ENCODE peak calls at places on chromosomes 6 and 20, in five cellular contexts. One of them, this sample, is unnamed.

GRCh38 chr20:50267041-50267865 is 76.6 kb downstream of the CEBPB start:
- DNase-seq in HFF-Myc: no peak
- DNase-seq in BE2C: no peak
- DNase-seq in hepatocyte: peak
- DNase-seq in AG04449: no peak
- DNase-seq in this sample: no peak

GRCh38 chr6:36598739-36599318 is 4.7 kb downstream of the SRSF3 start:
- DNase-seq in HFF-Myc: no peak
- DNase-seq in AG04449: no peak
- DNase-seq in hepatocyte: no peak
- DNase-seq in BE2C: no peak
- DNase-seq in this sample: no peak

GRCh38 chr20:35601021-35601973 is 14.3 kb upstream of the SPAG4 start:
- DNase-seq in AG04449: no peak
- DNase-seq in hepatocyte: peak
- DNase-seq in HFF-Myc: peak
- DNase-seq in BE2C: peak
- DNase-seq in this sample: peak

GRCh38 chr20:56414842-56415765 is 3.0 kb downstream of the CASS4 start:
- DNase-seq in HFF-Myc: no peak
- DNase-seq in AG04449: peak
- DNase-seq in hepatocyte: no peak
- DNase-seq in BE2C: no peak
- DNase-seq in this sample: peak

GRCh38 chr6:80143312-80143960 is 37.0 kb downstream of the BCKDHB start:
- DNase-seq in AG04449: peak
- DNase-seq in HFF-Myc: peak
- DNase-seq in hepatocyte: peak
- DNase-seq in BE2C: peak
- DNase-seq in this sample: peak

GRCh38 chr6:168221497-168222079 is 98.0 kb downstream of the DACT2 start:
- DNase-seq in hepatocyte: no peak
- DNase-seq in AG04449: no peak
- DNase-seq in BE2C: no peak
- DNase-seq in HFF-Myc: no peak
- DNase-seq in this sample: no peak

GRCh38 chr6:119205911-119206617 is 127.6 kb upstream of the FAM184A start:
- DNase-seq in HFF-Myc: no peak
- DNase-seq in BE2C: no peak
- DNase-seq in hepatocyte: no peak
- DNase-seq in AG04449: no peak
- DNase-seq in this sample: no peak

GRCh38 chr6:122845916-122846632 is 57.0 kb downstream of the SMPDL3A start:
- DNase-seq in hepatocyte: peak
- DNase-seq in HFF-Myc: peak
- DNase-seq in AG04449: no peak
- DNase-seq in BE2C: no peak
- DNase-seq in this sample: no peak

GRCh38 chr6:9398794-9399373 is 963.5 kb upstream of the SLC35B3 start:
- DNase-seq in BE2C: peak
- DNase-seq in HFF-Myc: no peak
- DNase-seq in hepatocyte: peak
- DNase-seq in AG04449: no peak
- DNase-seq in this sample: no peak

GRCh38 chr20:32626859-32627636 is 41.9 kb upstream of the NOL4L start:
- DNase-seq in HFF-Myc: no peak
- DNase-seq in BE2C: peak
- DNase-seq in hepatocyte: no peak
- DNase-seq in AG04449: no peak
- DNase-seq in this sample: no peak

GRCh38 chr6:110660066-110660655 is 155.1 kb downstream of the CDK19 start:
- DNase-seq in BE2C: no peak
- DNase-seq in AG04449: no peak
- DNase-seq in hepatocyte: no peak
- DNase-seq in HFF-Myc: no peak
- DNase-seq in this sample: no peak

GRCh38 chr6:88725111-88725711 is 238.2 kb downstream of the RNGTT start:
- DNase-seq in BE2C: peak
- DNase-seq in HFF-Myc: no peak
- DNase-seq in AG04449: peak
- DNase-seq in hepatocyte: peak
- DNase-seq in this sample: no peak

GRCh38 chr6:122399348-122400120 is at the start of gene HSF2:
- DNase-seq in BE2C: peak
- DNase-seq in HFF-Myc: peak
- DNase-seq in hepatocyte: peak
- DNase-seq in AG04449: no peak
- DNase-seq in this sample: peak

GRCh38 chr6:145352382-145353080 is 382.8 kb downstream of the EPM2A start:
- DNase-seq in AG04449: no peak
- DNase-seq in hepatocyte: no peak
- DNase-seq in BE2C: no peak
- DNase-seq in HFF-Myc: no peak
- DNase-seq in this sample: no peak

GRCh38 chr6:154297711-154298110 is 58.9 kb downstream of the IPCEF1 start:
- DNase-seq in AG04449: no peak
- DNase-seq in hepatocyte: no peak
- DNase-seq in HFF-Myc: no peak
- DNase-seq in BE2C: no peak
- DNase-seq in this sample: no peak

GRCh38 chr20:37999526-38000263 is 33.6 kb downstream of the TTI1 start:
- DNase-seq in hepatocyte: no peak
- DNase-seq in BE2C: no peak
- DNase-seq in AG04449: no peak
- DNase-seq in HFF-Myc: no peak
- DNase-seq in this sample: no peak

GRCh38 chr6:89944181-89944755 is 50.0 kb downstream of the GJA10 start:
- DNase-seq in BE2C: no peak
- DNase-seq in AG04449: no peak
- DNase-seq in hepatocyte: no peak
- DNase-seq in HFF-Myc: no peak
- DNase-seq in this sample: no peak

GRCh38 chr6:36120979-36121706 is 9.2 kb upstream of the MAPK13 start:
- DNase-seq in HFF-Myc: no peak
- DNase-seq in AG04449: no peak
- DNase-seq in hepatocyte: peak
- DNase-seq in BE2C: no peak
- DNase-seq in this sample: no peak

GRCh38 chr6:87756858-87757257 is 54.8 kb upstream of the AKIRIN2 start:
- DNase-seq in AG04449: peak
- DNase-seq in BE2C: no peak
- DNase-seq in HFF-Myc: peak
- DNase-seq in hepatocyte: no peak
- DNase-seq in this sample: peak

GRCh38 chr20:32574296-32575226 is 10.6 kb downstream of the NOL4L start:
- DNase-seq in HFF-Myc: peak
- DNase-seq in AG04449: peak
- DNase-seq in hepatocyte: peak
- DNase-seq in BE2C: no peak
- DNase-seq in this sample: peak

GRCh38 chr20:8049321-8049720 is 29.8 kb upstream of the TMX4 start:
- DNase-seq in BE2C: no peak
- DNase-seq in HFF-Myc: peak
- DNase-seq in AG04449: no peak
- DNase-seq in hepatocyte: no peak
- DNase-seq in this sample: no peak

GRCh38 chr6:143878272-143878760 is 14.0 kb downstream of the ZC2HC1B start:
- DNase-seq in HFF-Myc: no peak
- DNase-seq in AG04449: no peak
- DNase-seq in BE2C: no peak
- DNase-seq in hepatocyte: no peak
- DNase-seq in this sample: no peak

GRCh38 chr20:61253640-61254511 is 1.8 kb downstream of the CDH4 start:
- DNase-seq in HFF-Myc: no peak
- DNase-seq in hepatocyte: peak
- DNase-seq in AG04449: no peak
- DNase-seq in BE2C: peak
- DNase-seq in this sample: no peak

GRCh38 chr6:132937466-132937906 is 123.1 kb downstream of the RPS12 start:
- DNase-seq in hepatocyte: peak
- DNase-seq in AG04449: no peak
- DNase-seq in BE2C: peak
- DNase-seq in HFF-Myc: no peak
- DNase-seq in this sample: peak

GRCh38 chr6:154096316-154096715 is 57.3 kb downstream of the OPRM1 start:
- DNase-seq in hepatocyte: no peak
- DNase-seq in BE2C: no peak
- DNase-seq in HFF-Myc: no peak
- DNase-seq in AG04449: no peak
- DNase-seq in this sample: no peak

GRCh38 chr6:131669891-131670290 is 31.3 kb downstream of the OR2A4 start:
- DNase-seq in hepatocyte: no peak
- DNase-seq in BE2C: no peak
- DNase-seq in AG04449: no peak
- DNase-seq in HFF-Myc: no peak
- DNase-seq in this sample: no peak

GRCh38 chr6:113347420-113347819 is 509.7 kb upstream of the MARCKS start:
- DNase-seq in AG04449: no peak
- DNase-seq in hepatocyte: no peak
- DNase-seq in BE2C: peak
- DNase-seq in HFF-Myc: no peak
- DNase-seq in this sample: no peak

GRCh38 chr6:106525111-106525884 is 104.0 kb downstream of the RTN4IP1 start:
- DNase-seq in hepatocyte: no peak
- DNase-seq in BE2C: no peak
- DNase-seq in HFF-Myc: no peak
- DNase-seq in AG04449: no peak
- DNase-seq in this sample: no peak

GRCh38 chr20:63980317-63980805 is 571 bp upstream of the PRPF6 start:
- DNase-seq in BE2C: no peak
- DNase-seq in AG04449: no peak
- DNase-seq in HFF-Myc: no peak
- DNase-seq in hepatocyte: peak
- DNase-seq in this sample: no peak

GRCh38 chr6:124659427-124659826 is 302.8 kb upstream of the RNF217 start:
- DNase-seq in BE2C: no peak
- DNase-seq in HFF-Myc: no peak
- DNase-seq in AG04449: no peak
- DNase-seq in hepatocyte: no peak
- DNase-seq in this sample: no peak

GRCh38 chr6:15420959-15421438 is 175.1 kb downstream of the JARID2 start:
- DNase-seq in HFF-Myc: no peak
- DNase-seq in AG04449: no peak
- DNase-seq in BE2C: no peak
- DNase-seq in hepatocyte: no peak
- DNase-seq in this sample: no peak

GRCh38 chr6:24589334-24589733 is 56.7 kb downstream of the KIAA0319 start:
- DNase-seq in hepatocyte: no peak
- DNase-seq in AG04449: no peak
- DNase-seq in BE2C: no peak
- DNase-seq in HFF-Myc: no peak
- DNase-seq in this sample: no peak

GRCh38 chr6:118992186-118992795 is 57.3 kb upstream of the MCM9 start:
- DNase-seq in HFF-Myc: no peak
- DNase-seq in hepatocyte: no peak
- DNase-seq in BE2C: no peak
- DNase-seq in AG04449: no peak
- DNase-seq in this sample: no peak

GRCh38 chr20:48923149-48923718 is 1.7 kb downstream of the ARFGEF2 start:
- DNase-seq in HFF-Myc: no peak
- DNase-seq in AG04449: no peak
- DNase-seq in hepatocyte: no peak
- DNase-seq in BE2C: no peak
- DNase-seq in this sample: no peak

GRCh38 chr20:46715292-46715756 is 5.9 kb downstream of the SLC2A10 start:
- DNase-seq in hepatocyte: peak
- DNase-seq in HFF-Myc: peak
- DNase-seq in BE2C: no peak
- DNase-seq in AG04449: peak
- DNase-seq in this sample: peak
- TF ChIP-seq CTCF in hepatocyte: no peak
- TF ChIP-seq CTCF in HFF-Myc: no peak
- TF ChIP-seq CTCF in BE2C: no peak
- TF ChIP-seq CTCF in AG04449: peak
- TF ChIP-seq CTCF in this sample: peak

GRCh38 chr6:30101939-30102700 is 10.8 kb downstream of the TRIM31 start:
- DNase-seq in AG04449: no peak
- DNase-seq in HFF-Myc: peak
- DNase-seq in hepatocyte: peak
- DNase-seq in BE2C: peak
- DNase-seq in this sample: peak
- TF ChIP-seq CTCF in AG04449: no peak
- TF ChIP-seq CTCF in HFF-Myc: no peak
- TF ChIP-seq CTCF in hepatocyte: peak
- TF ChIP-seq CTCF in BE2C: no peak
- TF ChIP-seq CTCF in this sample: peak

DNA sequence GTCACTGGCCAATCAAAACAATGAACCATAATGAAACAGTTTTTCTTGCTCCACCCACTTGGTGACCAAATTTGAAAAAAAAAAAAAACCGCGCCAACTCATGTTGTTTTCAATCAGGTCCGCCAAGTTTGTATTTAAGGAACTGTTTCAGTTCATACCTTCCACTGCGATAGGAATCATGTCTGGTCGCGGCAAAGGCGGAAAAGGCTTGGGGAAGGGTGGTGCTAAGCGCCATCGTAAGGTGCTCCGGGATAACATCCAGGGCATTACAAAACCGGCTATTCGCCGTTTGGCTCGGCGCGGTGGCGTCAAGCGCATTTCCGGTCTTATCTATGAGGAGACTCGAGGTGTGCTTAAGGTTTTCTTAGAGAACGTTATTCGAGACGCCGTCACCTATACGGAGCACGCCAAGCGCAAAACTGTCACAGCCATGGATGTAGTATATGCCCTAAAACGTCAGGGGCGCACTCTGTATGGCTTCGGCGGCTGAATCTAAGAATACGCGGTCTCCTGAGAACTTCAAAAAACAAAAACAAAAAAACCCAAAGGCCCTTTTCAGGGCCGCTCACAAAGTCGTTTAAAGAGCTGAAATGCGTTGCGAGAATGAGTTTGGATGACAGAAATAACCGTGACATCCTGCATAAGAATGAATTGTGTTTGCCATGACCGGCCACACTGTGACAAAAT is 16.7 kb downstream of the HFE start:
- DNase-seq in HFF-Myc: peak
- DNase-seq in BE2C: peak
- DNase-seq in hepatocyte: peak
- DNase-seq in AG04449: peak
- DNase-seq in this sample: peak
- TF ChIP-seq CTCF in HFF-Myc: peak
- TF ChIP-seq CTCF in BE2C: peak
- TF ChIP-seq CTCF in hepatocyte: peak
- TF ChIP-seq CTCF in AG04449: peak
- TF ChIP-seq CTCF in this sample: peak

DNA sequence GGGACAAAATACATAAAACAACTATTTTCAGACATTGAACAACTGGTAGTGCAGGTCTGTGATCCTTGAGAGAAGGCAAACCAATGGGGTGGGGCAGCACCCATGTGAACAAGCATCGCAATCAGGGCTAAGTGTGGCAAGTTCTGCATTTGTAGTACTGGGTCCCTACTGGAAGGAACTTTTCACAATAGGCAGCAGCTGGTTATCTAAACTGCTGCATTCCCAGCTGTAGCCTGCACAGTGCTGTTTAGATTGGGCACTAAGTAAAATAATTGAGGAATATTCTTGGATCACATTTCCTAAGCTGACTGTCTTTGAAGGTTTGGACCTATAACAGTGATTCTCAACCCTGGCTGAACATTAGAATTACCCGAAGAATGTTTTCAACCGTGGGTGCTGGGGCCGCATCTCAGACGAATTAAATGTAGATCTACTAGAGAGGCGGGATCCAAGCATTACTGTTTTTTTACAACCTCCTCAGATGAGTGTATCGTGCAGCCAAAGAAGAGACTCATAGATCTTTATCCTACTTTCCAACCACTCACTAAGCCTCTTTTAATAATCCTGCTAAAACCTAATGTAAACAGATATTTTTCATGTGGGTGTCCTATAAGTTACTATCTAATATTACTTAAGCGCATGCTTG is 12.4 kb upstream of the MAP3K4 start:
- DNase-seq in BE2C: no peak
- DNase-seq in hepatocyte: no peak
- DNase-seq in HFF-Myc: no peak
- DNase-seq in AG04449: no peak
- DNase-seq in this sample: peak
- TF ChIP-seq CTCF in BE2C: no peak
- TF ChIP-seq CTCF in hepatocyte: no peak
- TF ChIP-seq CTCF in HFF-Myc: no peak
- TF ChIP-seq CTCF in AG04449: no peak
- TF ChIP-seq CTCF in this sample: peak

This sample was measured in HFFc6.